ENCODE peak calls at places on chromosomes 11 and 22, in ten cellular contexts. U, S, A, H, V, F, Q, G, B and X are unnamed samples.

GRCh38 chr22:18090286-18090685 is 12.5 kb downstream of the PEX26 start:
- DNase-seq in B (no peak), F (no peak), A (no peak), G (no peak), U (no peak), Q (no peak), H (no peak), V (no peak), S (no peak), X (no peak)

GRCh38 chr11:67416416-67417335 is 1.2 kb downstream of the CARNS1 start:
- DNase-seq in S (no peak), V (no peak), Q (peak), G (no peak), B (peak), U (no peak), F (no peak), H (no peak), A (no peak), X (no peak)

GRCh38 chr11:64809781-64810241 is 540 bp downstream of the MEN1 start:
- DNase-seq in S (peak), G (no peak), F (no peak), A (no peak), H (no peak), V (no peak), Q (no peak), U (no peak), B (no peak), X (peak)

GRCh38 chr11:45237666-45238348 is 48.3 kb downstream of the SYT13 start:
- DNase-seq in B (no peak), U (no peak), H (peak), V (no peak), A (no peak), S (no peak), G (no peak), Q (no peak), F (no peak), X (no peak)

GRCh38 chr11:106216281-106216680 is 138.8 kb downstream of the AASDHPPT start:
- DNase-seq in U (peak), A (peak), B (no peak), F (no peak), V (no peak), G (no peak), H (no peak), S (no peak), Q (no peak), X (no peak)

GRCh38 chr11:83472831-83473230 is 186.7 kb upstream of the CCDC90B start:
- DNase-seq in G (no peak), U (no peak), F (no peak), A (no peak), S (no peak), B (no peak), Q (no peak), V (no peak), H (no peak), X (no peak)

GRCh38 chr11:33248416-33248957 is 8.7 kb upstream of the HIPK3 start:
- DNase-seq in B (no peak), U (no peak), Q (no peak), G (no peak), S (no peak), F (no peak), H (no peak), V (no peak), A (no peak), X (no peak)

GRCh38 chr11:20226936-20227335 is 66.7 kb upstream of the DBX1 start:
- DNase-seq in B (no peak), A (no peak), V (no peak), H (no peak), G (no peak), S (no peak), Q (no peak), F (no peak), U (no peak), X (no peak)

GRCh38 chr22:46023558-46023981 is 46.6 kb upstream of the WNT7B start:
- DNase-seq in F (no peak), H (no peak), Q (peak), S (no peak), B (no peak), U (peak), G (no peak), V (no peak), A (no peak), X (peak)

GRCh38 chr11:130806746-130807145 is 109.5 kb downstream of the SNX19 start:
- DNase-seq in A (no peak), G (no peak), Q (no peak), F (no peak), B (no peak), U (no peak), H (no peak), S (no peak), V (peak), X (no peak)

GRCh38 chr22:20882855-20883254 is 24.0 kb downstream of the SNAP29 start:
- DNase-seq in H (no peak), U (no peak), F (no peak), G (no peak), B (no peak), Q (no peak), A (no peak), S (no peak), V (no peak), X (no peak)

GRCh38 chr11:104694259-104695070 is 203.8 kb downstream of the CASP12 start:
- DNase-seq in H (no peak), S (no peak), A (no peak), G (no peak), V (no peak), F (no peak), U (no peak), Q (no peak), B (no peak), X (no peak)

GRCh38 chr11:46649180-46649738 is 31.9 kb downstream of the ATG13 start:
- DNase-seq in A (no peak), H (no peak), B (no peak), V (peak), F (peak), G (no peak), S (peak), U (peak), Q (no peak), X (no peak)

GRCh38 chr22:27133951-27134664 is 476.7 kb downstream of the MIAT start:
- DNase-seq in U (peak), S (no peak), A (no peak), B (no peak), Q (no peak), V (no peak), H (no peak), G (no peak), F (peak), X (no peak)

GRCh38 chr22:35894464-35894878 is 134.2 kb downstream of the RBFOX2 start:
- DNase-seq in B (no peak), Q (no peak), F (no peak), A (no peak), H (no peak), G (no peak), U (no peak), S (no peak), V (no peak), X (no peak)

GRCh38 chr11:126189109-126189929 is 22.1 kb downstream of the RPUSD4 start:
- DNase-seq in V (no peak), G (no peak), U (no peak), H (no peak), S (no peak), Q (no peak), B (no peak), F (no peak), A (no peak), X (no peak)

GRCh38 chr11:86570020-86570419 is 102.4 kb downstream of the ME3 start:
- DNase-seq in A (no peak), B (no peak), H (no peak), F (no peak), G (no peak), Q (no peak), S (no peak), V (no peak), U (no peak), X (no peak)

GRCh38 chr22:33841281-33842005 is 78.8 kb downstream of the LARGE1 start:
- DNase-seq in V (no peak), A (no peak), B (no peak), Q (no peak), U (no peak), H (no peak), S (no peak), G (no peak), F (no peak), X (no peak)

GRCh38 chr11:118605116-118605867 is 2.1 kb upstream of the PHLDB1 start:
- DNase-seq in F (no peak), G (no peak), V (peak), B (no peak), A (peak), S (no peak), Q (no peak), H (no peak), U (peak), X (peak)

GRCh38 chr11:693415-693831 is 1.6 kb downstream of the DEAF1 start:
- DNase-seq in U (no peak), V (no peak), B (no peak), Q (no peak), S (no peak), H (no peak), A (no peak), G (no peak), F (no peak), X (no peak)

GRCh38 chr11:122933434-122933833 is 48.2 kb downstream of the BSX start:
- DNase-seq in A (no peak), F (no peak), S (no peak), Q (no peak), U (no peak), B (no peak), V (no peak), G (no peak), H (no peak), X (no peak)

GRCh38 chr22:37711490-37711889 is 14.6 kb downstream of the TRIOBP start:
- DNase-seq in F (no peak), V (no peak), B (no peak), S (no peak), A (no peak), U (no peak), Q (no peak), G (no peak), H (no peak), X (no peak)

GRCh38 chr11:115598502-115598901 is 94.3 kb upstream of the CADM1 start:
- DNase-seq in Q (no peak), S (no peak), V (no peak), H (no peak), F (no peak), U (no peak), B (no peak), G (no peak), A (no peak), X (no peak)

GRCh38 chr11:103842795-103843194 is 193.6 kb upstream of the DDI1 start:
- DNase-seq in S (no peak), B (no peak), U (no peak), Q (no peak), H (no peak), F (no peak), G (no peak), V (no peak), A (no peak), X (no peak)

GRCh38 chr22:45502215-45503070 is at the start of gene FBLN1:
- DNase-seq in F (no peak), V (no peak), G (no peak), U (peak), H (no peak), A (peak), B (no peak), S (no peak), Q (no peak), X (peak)

GRCh38 chr11:117334896-117335295 is 7.2 kb downstream of the CEP164 start:
- DNase-seq in A (no peak), F (no peak), S (no peak), Q (no peak), U (no peak), H (no peak), B (no peak), V (no peak), G (no peak), X (no peak)

GRCh38 chr11:114219559-114220349 is 76.4 kb upstream of the NNMT start:
- DNase-seq in S (no peak), Q (no peak), V (no peak), H (no peak), A (no peak), B (no peak), U (no peak), F (no peak), G (no peak), X (no peak)

GRCh38 chr11:65646921-65647701 is 9.2 kb downstream of the SIPA1 start:
- DNase-seq in G (no peak), Q (no peak), U (peak), A (no peak), H (no peak), B (no peak), F (no peak), S (peak), V (no peak), X (peak)

GRCh38 chr11:34345991-34346480 is 11.8 kb downstream of the ABTB2 start:
- DNase-seq in H (no peak), A (peak), B (no peak), F (no peak), U (peak), S (peak), Q (no peak), G (no peak), V (peak), X (no peak)